ENCODE peak calls at places on chromosomes 12 and 14, in four cellular contexts. E is HepG2, Z is H1, A is K562. D is an unnamed sample.

GRCh38 chr14:95146079-95146771 is 11.1 kb downstream of the DICER1 start:
- DNase-seq in E (no peak), Z (no peak), A (no peak), D (no peak)

GRCh38 chr12:25935355-25936144 is 22.9 kb upstream of the RASSF8 start:
- DNase-seq in E (no peak), Z (no peak), A (no peak), D (no peak)

GRCh38 chr12:53941750-53942149 is 3.1 kb downstream of the HOXC13 start:
- DNase-seq in E (no peak), Z (peak; percentile 32), A (no peak), D (no peak)

GRCh38 chr12:84506317-84506716 is 406.3 kb downstream of the SLC6A15 start:
- DNase-seq in E (no peak), Z (no peak), A (no peak), D (no peak)

GRCh38 chr14:50417853-50418252 is 21.2 kb upstream of the CDKL1 start:
- DNase-seq in E (peak; percentile 56), Z (no peak), A (no peak), D (no peak)

GRCh38 chr12:92432724-92433281 is 270.0 kb upstream of the PLEKHG7 start:
- DNase-seq in E (no peak), Z (no peak), A (no peak), D (no peak)

GRCh38 chr12:54863948-54864584 is 9.8 kb downstream of the MUCL1 start:
- DNase-seq in E (no peak), Z (no peak), A (no peak), D (no peak)

GRCh38 chr14:25042362-25043299 is 7.3 kb downstream of the STXBP6 start:
- DNase-seq in E (peak; percentile 75), Z (no peak), A (peak; percentile 20), D (no peak)

GRCh38 chr12:77060136-77060882 is 5.1 kb downstream of the E2F7 start:
- DNase-seq in E (no peak), Z (no peak), A (no peak), D (no peak)

GRCh38 chr12:52007158-52007921 is 594 bp downstream of the TAMALIN start:
- DNase-seq in E (no peak), Z (no peak), A (no peak), D (no peak)

GRCh38 chr14:90698379-90698869 is 117.8 kb downstream of the TTC7B start:
- DNase-seq in E (no peak), Z (no peak), A (no peak), D (no peak)

GRCh38 chr12:20477691-20478090 is 109.4 kb downstream of the PDE3A start:
- DNase-seq in E (no peak), Z (no peak), A (no peak), D (no peak)

GRCh38 chr12:85697003-85697402 is 139.2 kb downstream of the RASSF9 start:
- DNase-seq in E (no peak), Z (no peak), A (no peak), D (no peak)

GRCh38 chr12:81644503-81644902 is 114.6 kb downstream of the PPFIA2 start:
- DNase-seq in E (peak; percentile 38), Z (no peak), A (no peak), D (peak; percentile 33)

GRCh38 chr12:77572371-77572770 is 258.3 kb upstream of the NAV3 start:
- DNase-seq in E (no peak), Z (no peak), A (no peak), D (no peak)

GRCh38 chr14:30921305-30921704 is 46.9 kb downstream of the COCH start:
- DNase-seq in E (no peak), Z (no peak), A (no peak), D (no peak)

GRCh38 chr14:34064349-34064748 is 113.5 kb upstream of the EGLN3 start:
- DNase-seq in E (no peak), Z (no peak), A (no peak), D (no peak)

GRCh38 chr14:104020471-104020870 is 65.0 kb upstream of the ASPG start:
- DNase-seq in E (no peak), Z (no peak), A (no peak), D (no peak)

GRCh38 chr12:39294712-39295111 is 148.2 kb downstream of the KIF21A start:
- DNase-seq in E (no peak), Z (no peak), A (no peak), D (no peak)

GRCh38 chr14:35045798-35046047 is 349 bp upstream of the FAM177A1 start:
- DNase-seq in E (no peak), Z (no peak), A (no peak), D (no peak)

GRCh38 chr12:115998119-115998633 is 279.3 kb downstream of the MED13L start:
- DNase-seq in E (peak; percentile 24), Z (peak; percentile 61), A (peak; percentile 31), D (peak; percentile 32)

GRCh38 chr14:26204954-26205479 is 392.8 kb downstream of the NOVA1 start:
- DNase-seq in E (no peak), Z (peak; percentile 71), A (no peak), D (no peak)

GRCh38 chr12:5428332-5429221 is 3.3 kb upstream of the NTF3 start:
- DNase-seq in E (no peak), Z (peak; percentile 57), A (peak; percentile 19), D (no peak)

GRCh38 chr14:54815016-54815415 is 87.6 kb downstream of the GCH1 start:
- DNase-seq in E (no peak), Z (no peak), A (no peak), D (no peak)

GRCh38 chr12:57111046-57111698 is at the start of gene STAT6:
- DNase-seq in E (peak; percentile 71), Z (no peak), A (peak; percentile 73), D (no peak)

GRCh38 chr12:91818236-91819131 is 327.2 kb downstream of the BTG1 start:
- DNase-seq in E (no peak), Z (no peak), A (no peak), D (no peak)

GRCh38 chr14:102810523-102810922 is 33.3 kb downstream of the TRAF3 start:
- DNase-seq in E (no peak), Z (no peak), A (no peak), D (no peak)

GRCh38 chr12:89319111-89319510 is 33.2 kb downstream of the DUSP6 start:
- DNase-seq in E (no peak), Z (no peak), A (no peak), D (no peak)

GRCh38 chr12:121668750-121669524 is 517 bp downstream of the MORN3 start:
- DNase-seq in E (peak; percentile 28), Z (peak; percentile 80), A (peak; percentile 43), D (no peak)

GRCh38 chr12:127294651-127295205 is 972.2 kb upstream of the TMEM132C start:
- DNase-seq in E (no peak), Z (no peak), A (no peak), D (no peak)

GRCh38 chr12:24948452-24948815 is 467 bp downstream of the BCAT1 start:
- DNase-seq in E (no peak), Z (peak; percentile 57), A (peak; percentile 35), D (no peak)

GRCh38 chr12:103712191-103712590 is 125.1 kb downstream of the STAB2 start:
- DNase-seq in E (no peak), Z (no peak), A (no peak), D (no peak)

GRCh38 chr12:659090-659683 is 4.1 kb downstream of the NINJ2 start:
- DNase-seq in E (no peak), Z (no peak), A (peak; percentile 1), D (no peak)
- TF ChIP-seq SIN3A in E (no peak), Z (no peak), A (no peak), D (no peak)

GRCh38 chr14:93035585-93035916 is 80.2 kb downstream of the ITPK1 start:
- DNase-seq in E (no peak), Z (no peak), A (no peak), D (no peak)

GRCh38 chr14:93037354-93037753 is 78.4 kb downstream of the ITPK1 start:
- DNase-seq in E (no peak), Z (no peak), A (no peak), D (no peak)

GRCh38 chr14:93036652-93037341 is 78.9 kb downstream of the ITPK1 start:
- DNase-seq in E (peak; percentile 69), Z (no peak), A (no peak), D (no peak)

GRCh38 chr14:93034671-93034994 is 81.1 kb downstream of the ITPK1 start:
- DNase-seq in E (no peak), Z (no peak), A (no peak), D (no peak)

GRCh38 chr14:93035917-93036651 is 79.6 kb downstream of the ITPK1 start:
- DNase-seq in E (peak; percentile 91), Z (no peak), A (peak; percentile 27), D (no peak)
- TF ChIP-seq FOSL1 in E (no peak), Z (no peak), A (no peak), D (no peak)

GRCh38 chr12:120110550-120111501 is 5.7 kb downstream of the RAB35 start:
- DNase-seq in E (no peak), Z (peak; percentile 61), A (no peak), D (no peak)
- H3K27ac ChIP-seq in E (no peak overlapping the region), Z (peak overlapping the region; percentile 30), A (peak overlapping the region; percentile 25), D (no peak overlapping the region)

GRCh38 chr12:111792155-111792876 is 25.6 kb downstream of the ALDH2 start:
- DNase-seq in E (no peak), Z (no peak), A (peak; percentile 69), D (no peak)

GRCh38 chr12:111788178-111788654 is 21.5 kb downstream of the ALDH2 start:
- DNase-seq in E (no peak), Z (no peak), A (no peak), D (no peak)

GRCh38 chr12:111785651-111786050 is 18.9 kb downstream of the ALDH2 start:
- DNase-seq in E (no peak), Z (no peak), A (no peak), D (no peak)

GRCh38 chr12:111789779-111790178 is 23.0 kb downstream of the ALDH2 start:
- DNase-seq in E (no peak), Z (no peak), A (no peak), D (no peak)

DNA sequence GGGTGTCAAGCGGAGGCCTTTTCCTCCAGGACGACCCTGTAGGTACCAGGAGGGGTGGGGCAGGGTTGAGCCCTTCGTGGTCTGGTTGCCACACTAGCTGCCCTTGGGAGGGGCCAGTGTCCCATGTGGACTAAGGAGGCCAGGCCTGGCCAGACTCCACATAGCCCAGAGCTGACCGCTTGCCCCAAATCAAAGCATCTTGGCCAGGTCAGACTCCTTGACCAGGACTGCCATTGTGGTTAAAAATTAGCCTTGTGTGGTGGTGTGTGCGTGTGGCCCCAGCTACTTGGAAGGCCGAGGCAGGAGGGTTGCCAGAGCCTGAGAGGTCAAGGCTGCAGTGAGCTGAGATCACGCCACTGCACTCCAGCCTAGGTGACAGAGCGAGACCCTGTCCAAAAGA is 24.8 kb downstream of the ALDH2 start:
- DNase-seq in E (no peak), Z (no peak), A (no peak), D (no peak)
- TF ChIP-seq SIN3A in E (no peak), Z (no peak), A (no peak), D (no peak)

DNA sequence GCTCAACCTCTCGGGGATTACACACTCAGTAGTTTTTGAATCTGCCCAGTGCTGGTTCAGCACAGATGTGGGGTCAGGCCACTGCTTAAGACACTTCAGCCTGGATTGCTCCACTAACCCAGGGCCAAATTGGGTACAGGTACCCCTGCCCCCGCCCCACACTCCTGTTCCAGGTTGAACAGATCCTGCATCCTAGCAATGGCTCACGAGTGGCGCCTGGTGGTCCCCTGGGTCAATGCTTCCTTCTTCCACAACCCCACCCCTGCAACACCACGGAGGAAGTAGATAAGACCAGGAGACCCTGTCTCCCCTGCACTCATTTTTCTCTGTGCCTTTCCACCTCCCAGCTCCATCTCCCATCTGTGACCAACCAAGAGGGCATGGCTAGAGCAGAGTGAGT is 108.4 kb downstream of the ESRRB start:
- DNase-seq in E (no peak), Z (no peak), A (no peak), D (no peak)
- TF ChIP-seq FOSL1 in E (no peak), Z (no peak), A (no peak), D (no peak)

D was measured in HCT116.